ENCODE peak calls at places on chromosomes 16 and 17, in six cellular contexts. One of them, this sample, is unnamed.

GRCh38 chr16:72400257-72401078 is 228.5 kb upstream of the PMFBP1 start:
- DNase-seq in neural progenitor cell: peak; percentile 77
- DNase-seq in left ventricle myocardium inferior: no peak
- DNase-seq in esophagus squamous epithelium: no peak
- DNase-seq in esophagus muscularis mucosa: no peak
- DNase-seq in colonic mucosa: peak; percentile 34
- DNase-seq in this sample: no peak

GRCh38 chr17:50939795-50940684 is 73.9 kb upstream of the TOB1 start:
- DNase-seq in esophagus squamous epithelium: no peak
- DNase-seq in left ventricle myocardium inferior: no peak
- DNase-seq in colonic mucosa: no peak
- DNase-seq in neural progenitor cell: no peak
- DNase-seq in esophagus muscularis mucosa: no peak
- DNase-seq in this sample: no peak

GRCh38 chr16:49216593-49216992 is 65.0 kb downstream of the CBLN1 start:
- DNase-seq in colonic mucosa: no peak
- DNase-seq in left ventricle myocardium inferior: no peak
- DNase-seq in neural progenitor cell: no peak
- DNase-seq in esophagus muscularis mucosa: no peak
- DNase-seq in esophagus squamous epithelium: no peak
- DNase-seq in this sample: no peak

GRCh38 chr17:2450016-2450650 is 49.3 kb upstream of the MNT start:
- DNase-seq in neural progenitor cell: no peak
- DNase-seq in colonic mucosa: no peak
- DNase-seq in esophagus muscularis mucosa: no peak
- DNase-seq in left ventricle myocardium inferior: no peak
- DNase-seq in esophagus squamous epithelium: no peak
- DNase-seq in this sample: no peak

GRCh38 chr16:49496656-49497055 is 123.1 kb downstream of the C16orf78 start:
- DNase-seq in neural progenitor cell: no peak
- DNase-seq in esophagus squamous epithelium: no peak
- DNase-seq in colonic mucosa: no peak
- DNase-seq in left ventricle myocardium inferior: no peak
- DNase-seq in esophagus muscularis mucosa: no peak
- DNase-seq in this sample: no peak

GRCh38 chr16:17224859-17225258 is 245.9 kb downstream of the XYLT1 start:
- DNase-seq in colonic mucosa: peak; percentile 50
- DNase-seq in neural progenitor cell: no peak
- DNase-seq in esophagus squamous epithelium: no peak
- DNase-seq in left ventricle myocardium inferior: peak; percentile 30
- DNase-seq in esophagus muscularis mucosa: peak; percentile 97
- DNase-seq in this sample: peak; percentile 9

GRCh38 chr16:79036541-79036940 is 564.0 kb downstream of the MAF start:
- DNase-seq in left ventricle myocardium inferior: no peak
- DNase-seq in neural progenitor cell: no peak
- DNase-seq in esophagus muscularis mucosa: no peak
- DNase-seq in colonic mucosa: no peak
- DNase-seq in esophagus squamous epithelium: no peak
- DNase-seq in this sample: no peak

GRCh38 chr16:56048425-56049100 is 142.7 kb upstream of the GNAO1 start:
- DNase-seq in esophagus muscularis mucosa: peak; percentile 24
- DNase-seq in left ventricle myocardium inferior: no peak
- DNase-seq in neural progenitor cell: no peak
- DNase-seq in colonic mucosa: no peak
- DNase-seq in esophagus squamous epithelium: no peak
- DNase-seq in this sample: no peak

GRCh38 chr17:4440690-4441686 is 7.2 kb downstream of the SPNS3 start:
- DNase-seq in left ventricle myocardium inferior: no peak
- DNase-seq in esophagus squamous epithelium: no peak
- DNase-seq in neural progenitor cell: no peak
- DNase-seq in colonic mucosa: no peak
- DNase-seq in esophagus muscularis mucosa: no peak
- DNase-seq in this sample: no peak

GRCh38 chr17:54220829-54221228 is 398.1 kb downstream of the KIF2B start:
- DNase-seq in esophagus squamous epithelium: no peak
- DNase-seq in esophagus muscularis mucosa: no peak
- DNase-seq in colonic mucosa: no peak
- DNase-seq in neural progenitor cell: no peak
- DNase-seq in left ventricle myocardium inferior: no peak
- DNase-seq in this sample: no peak

GRCh38 chr17:44424828-44425463 is 35.5 kb upstream of the ITGA2B start:
- DNase-seq in left ventricle myocardium inferior: no peak
- DNase-seq in colonic mucosa: no peak
- DNase-seq in esophagus squamous epithelium: no peak
- DNase-seq in esophagus muscularis mucosa: no peak
- DNase-seq in neural progenitor cell: no peak
- DNase-seq in this sample: no peak

GRCh38 chr16:76947694-76948093 is 243.3 kb upstream of the MON1B start:
- DNase-seq in neural progenitor cell: no peak
- DNase-seq in esophagus muscularis mucosa: no peak
- DNase-seq in esophagus squamous epithelium: no peak
- DNase-seq in left ventricle myocardium inferior: no peak
- DNase-seq in colonic mucosa: no peak
- DNase-seq in this sample: no peak

GRCh38 chr17:82047914-82048570 is 3.6 kb downstream of the RFNG start:
- DNase-seq in esophagus muscularis mucosa: no peak
- DNase-seq in left ventricle myocardium inferior: no peak
- DNase-seq in esophagus squamous epithelium: no peak
- DNase-seq in colonic mucosa: no peak
- DNase-seq in neural progenitor cell: no peak
- DNase-seq in this sample: no peak

GRCh38 chr17:75922173-75922961 is 17.7 kb upstream of the MRPL38 start:
- DNase-seq in colonic mucosa: no peak
- DNase-seq in left ventricle myocardium inferior: no peak
- DNase-seq in neural progenitor cell: no peak
- DNase-seq in esophagus muscularis mucosa: no peak
- DNase-seq in esophagus squamous epithelium: no peak
- DNase-seq in this sample: no peak

GRCh38 chr16:69318177-69318910 is 7.2 kb downstream of the VPS4A start:
- DNase-seq in neural progenitor cell: no peak
- DNase-seq in esophagus squamous epithelium: no peak
- DNase-seq in esophagus muscularis mucosa: no peak
- DNase-seq in left ventricle myocardium inferior: no peak
- DNase-seq in colonic mucosa: no peak
- DNase-seq in this sample: no peak

GRCh38 chr17:28227278-28228108 is 91.5 kb upstream of the TMEM97 start:
- DNase-seq in colonic mucosa: peak; percentile 84
- DNase-seq in left ventricle myocardium inferior: no peak
- DNase-seq in esophagus squamous epithelium: no peak
- DNase-seq in neural progenitor cell: peak; percentile 99
- DNase-seq in esophagus muscularis mucosa: no peak
- DNase-seq in this sample: no peak

GRCh38 chr16:24729967-24730815 is 740 bp downstream of the TNRC6A start:
- DNase-seq in esophagus muscularis mucosa: no peak
- DNase-seq in colonic mucosa: peak; percentile 60
- DNase-seq in neural progenitor cell: peak; percentile 31
- DNase-seq in esophagus squamous epithelium: no peak
- DNase-seq in left ventricle myocardium inferior: peak; percentile 44
- DNase-seq in this sample: no peak

GRCh38 chr17:5526821-5527598 is 40.6 kb downstream of the MIS12 start:
- DNase-seq in left ventricle myocardium inferior: peak; percentile 67
- DNase-seq in esophagus muscularis mucosa: no peak
- DNase-seq in esophagus squamous epithelium: no peak
- DNase-seq in neural progenitor cell: peak; percentile 26
- DNase-seq in colonic mucosa: peak; percentile 32
- DNase-seq in this sample: peak; percentile 83

GRCh38 chr16:13036600-13036999 is 135.2 kb downstream of the SHISA9 start:
- DNase-seq in colonic mucosa: peak; percentile 32
- DNase-seq in neural progenitor cell: peak; percentile 90
- DNase-seq in esophagus muscularis mucosa: no peak
- DNase-seq in esophagus squamous epithelium: no peak
- DNase-seq in left ventricle myocardium inferior: peak; percentile 19
- DNase-seq in this sample: no peak

GRCh38 chr16:15732416-15732815 is 82.4 kb downstream of the NDE1 start:
- DNase-seq in neural progenitor cell: no peak
- DNase-seq in colonic mucosa: no peak
- DNase-seq in esophagus muscularis mucosa: no peak
- DNase-seq in esophagus squamous epithelium: no peak
- DNase-seq in left ventricle myocardium inferior: no peak
- DNase-seq in this sample: no peak

GRCh38 chr17:62653002-62653830 is 25.7 kb downstream of the MRC2 start:
- DNase-seq in esophagus muscularis mucosa: no peak
- DNase-seq in esophagus squamous epithelium: no peak
- DNase-seq in neural progenitor cell: peak; percentile 95
- DNase-seq in colonic mucosa: peak; percentile 80
- DNase-seq in left ventricle myocardium inferior: peak; percentile 77
- DNase-seq in this sample: peak; percentile 29

GRCh38 chr16:4729876-4730275 is 4.2 kb downstream of the ANKS3 start:
- DNase-seq in esophagus muscularis mucosa: no peak
- DNase-seq in left ventricle myocardium inferior: no peak
- DNase-seq in colonic mucosa: no peak
- DNase-seq in esophagus squamous epithelium: no peak
- DNase-seq in neural progenitor cell: no peak
- DNase-seq in this sample: no peak

GRCh38 chr17:21500064-21500463 is 123.9 kb downstream of the KCNJ12 start:
- DNase-seq in left ventricle myocardium inferior: no peak
- DNase-seq in esophagus squamous epithelium: no peak
- DNase-seq in neural progenitor cell: no peak
- DNase-seq in colonic mucosa: no peak
- DNase-seq in esophagus muscularis mucosa: no peak
- DNase-seq in this sample: no peak

DNA sequence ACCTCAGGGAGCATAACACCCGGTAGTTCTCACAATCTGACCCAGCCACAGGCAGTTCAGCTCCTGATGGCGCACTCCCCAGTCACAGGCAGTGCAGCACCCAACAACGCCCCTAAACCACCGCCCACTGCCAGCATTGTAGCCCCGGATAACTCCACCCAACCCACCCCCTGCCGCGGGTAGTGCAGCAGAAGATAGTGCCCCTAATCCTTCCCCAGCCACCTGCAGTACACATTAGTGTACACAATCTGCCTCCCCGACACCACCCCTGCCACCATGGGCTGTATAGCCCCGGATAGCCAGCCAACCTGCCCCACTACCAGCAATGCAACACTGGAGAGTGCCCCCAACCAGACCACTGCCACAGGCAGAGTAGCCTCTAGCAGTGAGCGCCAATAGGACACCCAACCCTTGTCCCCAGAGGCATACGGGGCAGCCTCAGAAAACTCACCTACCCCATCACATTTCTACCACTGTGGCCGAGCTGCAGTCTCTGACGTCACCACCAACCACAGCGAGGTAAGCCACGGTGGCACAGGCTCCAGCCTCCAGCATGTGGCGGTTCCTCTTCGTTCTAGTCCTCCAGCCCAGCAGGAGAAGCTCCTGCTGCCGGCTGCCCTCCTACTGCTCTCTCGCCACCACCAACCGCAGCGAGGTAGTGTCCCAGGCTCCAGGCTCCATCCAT is 877.3 kb downstream of the KCNJ18 start:
- DNase-seq in neural progenitor cell: no peak
- DNase-seq in colonic mucosa: no peak
- DNase-seq in esophagus squamous epithelium: no peak
- DNase-seq in esophagus muscularis mucosa: no peak
- DNase-seq in left ventricle myocardium inferior: no peak
- DNase-seq in this sample: no peak
- H3K9me3 ChIP-seq in neural progenitor cell: peaks cover 27% of the 10 kb centered on the region
- H3K9me3 ChIP-seq in colonic mucosa: no peaks in the 10 kb centered on the region
- H3K9me3 ChIP-seq in esophagus squamous epithelium: peaks cover 19% of the 10 kb centered on the region
- H3K9me3 ChIP-seq in esophagus muscularis mucosa: no peaks in the 10 kb centered on the region
- H3K9me3 ChIP-seq in left ventricle myocardium inferior: no peaks in the 10 kb centered on the region
- H3K9me3 ChIP-seq in this sample: no peaks in the 10 kb centered on the region

DNA sequence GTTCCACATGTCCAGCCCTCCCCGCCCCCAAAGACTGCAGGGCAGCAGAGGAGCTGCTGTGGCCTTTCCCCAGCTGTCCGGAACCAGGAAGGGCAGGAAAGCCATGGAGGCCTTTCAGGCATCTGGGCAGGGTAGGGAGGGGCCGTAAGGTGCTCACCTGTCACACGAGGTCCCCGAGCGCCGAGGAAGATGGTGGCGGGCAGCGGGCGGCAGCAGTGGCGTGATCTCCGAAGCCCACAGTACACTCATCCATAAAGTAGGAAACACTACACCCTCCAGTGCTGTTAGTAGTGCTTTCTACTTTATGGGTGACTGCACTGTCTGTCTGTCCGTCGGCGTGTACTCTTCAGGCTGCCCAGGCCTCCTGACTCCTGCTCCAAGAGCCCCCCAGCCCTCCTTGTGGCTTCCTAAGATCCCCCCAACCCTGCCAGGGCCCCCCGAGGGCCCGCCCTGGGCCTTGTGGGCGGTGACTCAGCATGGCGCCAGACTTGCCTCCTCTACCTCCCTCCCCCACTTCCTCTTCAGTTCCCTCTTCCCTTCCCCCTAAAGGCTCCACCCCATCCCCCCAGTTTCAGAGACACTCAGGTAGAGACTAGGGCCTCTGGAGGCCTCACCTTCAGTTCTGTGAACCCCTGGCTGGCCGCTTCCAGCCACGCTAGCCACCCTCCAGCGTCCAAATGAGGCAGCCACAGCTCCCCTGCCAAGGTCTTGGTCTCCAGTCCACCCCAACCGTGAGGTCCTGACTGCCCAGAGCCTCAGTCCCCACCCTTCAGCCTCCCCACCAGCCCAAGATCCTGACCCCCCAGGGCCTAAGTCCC is 2.6 kb upstream of the TSPOAP1 start:
- DNase-seq in neural progenitor cell: no peak
- DNase-seq in esophagus squamous epithelium: no peak
- DNase-seq in esophagus muscularis mucosa: no peak
- DNase-seq in colonic mucosa: peak; percentile 57
- DNase-seq in left ventricle myocardium inferior: peak; percentile 23
- DNase-seq in this sample: no peak
- H3K27ac ChIP-seq in neural progenitor cell: no peak overlapping the region
- H3K27ac ChIP-seq in esophagus squamous epithelium: peak overlapping the region; percentile 89
- H3K27ac ChIP-seq in esophagus muscularis mucosa: peak overlapping the region; percentile 58
- H3K27ac ChIP-seq in colonic mucosa: peak overlapping the region; percentile 88
- H3K27ac ChIP-seq in left ventricle myocardium inferior: peak overlapping the region; percentile 43
- H3K27ac ChIP-seq in this sample: no peak overlapping the region

DNA sequence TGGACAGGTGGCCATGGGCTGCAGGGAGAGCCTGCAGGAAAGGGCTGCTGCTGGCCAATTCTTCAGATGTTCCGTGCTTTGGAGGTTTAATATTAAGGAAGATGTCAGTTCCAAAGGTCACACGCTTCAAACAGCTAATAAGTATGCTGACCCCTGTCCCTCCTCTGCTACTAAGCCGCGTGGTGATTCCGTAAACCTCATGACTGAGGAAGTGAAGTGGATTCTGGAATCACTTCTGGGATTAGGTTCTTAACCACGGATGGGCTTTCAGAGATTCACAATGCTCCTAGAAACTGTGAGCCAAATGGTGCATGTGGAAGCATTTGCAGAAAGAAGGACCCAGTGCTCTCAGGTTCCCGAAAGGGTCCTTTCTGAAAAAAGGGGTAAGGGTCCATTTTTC is 28.5 kb upstream of the ERN1 start:
- DNase-seq in left ventricle myocardium inferior: no peak
- DNase-seq in colonic mucosa: no peak
- DNase-seq in esophagus muscularis mucosa: no peak
- DNase-seq in neural progenitor cell: no peak
- DNase-seq in esophagus squamous epithelium: no peak
- DNase-seq in this sample: no peak
- H3K4me1 ChIP-seq in left ventricle myocardium inferior: peaks cover 77% of the 10 kb centered on the region
- H3K4me1 ChIP-seq in colonic mucosa: no peaks in the 10 kb centered on the region
- H3K4me1 ChIP-seq in esophagus muscularis mucosa: peaks cover 33% of the 10 kb centered on the region
- H3K4me1 ChIP-seq in neural progenitor cell: peaks cover 35% of the 10 kb centered on the region
- H3K4me1 ChIP-seq in esophagus squamous epithelium: no peaks in the 10 kb centered on the region
- H3K4me1 ChIP-seq in this sample: peaks cover 42% of the 10 kb centered on the region

DNA sequence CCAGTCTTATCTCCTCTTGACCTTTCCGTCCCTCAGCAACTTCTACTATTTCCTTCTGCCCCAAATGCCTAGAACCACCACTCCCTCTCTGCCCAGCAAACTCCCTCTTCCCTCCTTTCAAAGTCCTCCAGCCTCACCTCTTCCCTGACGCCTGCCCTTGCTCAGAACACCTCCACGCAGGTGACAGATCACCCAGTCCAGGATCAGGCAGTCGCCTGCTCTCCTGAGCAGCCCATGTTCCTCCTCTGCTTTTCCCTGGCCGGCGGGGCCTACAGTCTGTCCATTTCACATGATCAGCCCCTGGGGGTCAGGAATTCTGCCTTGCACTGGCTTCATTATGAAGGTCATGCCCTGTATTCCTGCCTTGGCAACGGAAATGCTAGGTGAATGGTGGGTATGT is 422 bp downstream of the CD300LF start:
- DNase-seq in left ventricle myocardium inferior: no peak
- DNase-seq in esophagus muscularis mucosa: no peak
- DNase-seq in esophagus squamous epithelium: no peak
- DNase-seq in neural progenitor cell: no peak
- DNase-seq in colonic mucosa: no peak
- DNase-seq in this sample: no peak
- H3K9me3 ChIP-seq in left ventricle myocardium inferior: no peaks in the 10 kb centered on the region
- H3K9me3 ChIP-seq in esophagus muscularis mucosa: no peaks in the 10 kb centered on the region
- H3K9me3 ChIP-seq in esophagus squamous epithelium: no peaks in the 10 kb centered on the region
- H3K9me3 ChIP-seq in neural progenitor cell: no peaks in the 10 kb centered on the region
- H3K9me3 ChIP-seq in colonic mucosa: no peaks in the 10 kb centered on the region
- H3K9me3 ChIP-seq in this sample: no peaks in the 10 kb centered on the region